ENCODE peak calls at places on chromosomes 6 and 20, in four cellular contexts. S is occipital lobe; Y is stimulated activated CD4-positive, alpha-beta T cell treated with anti-CD3 and anti-CD28 coated beads, Interleukin-12 subunit alpha, Interleukin-12 subunit beta, amount 100 ng/mL, for 4 hours; M is heart right ventricle. C is an unnamed sample.

GRCh38 chr6:35728663-35729348 is 8.0 kb upstream of the ARMC12 start:
- DNase-seq in S (no peak), Y (no peak), M (peak), C (peak)

GRCh38 chr6:2259002-2259494 is 13.6 kb upstream of the GMDS start:
- DNase-seq in S (no peak), Y (no peak), M (no peak), C (no peak)

GRCh38 chr6:108145639-108146038 is 20.2 kb upstream of the NR2E1 start:
- DNase-seq in S (no peak), Y (no peak), M (no peak), C (no peak)

GRCh38 chr6:74598473-74599393 is 607.1 kb downstream of the COL12A1 start:
- DNase-seq in S (no peak), Y (no peak), M (no peak), C (no peak)

GRCh38 chr6:27893059-27893835 is 18.9 kb downstream of the OR2B2 start:
- DNase-seq in S (peak), Y (peak), M (peak), C (peak)

GRCh38 chr6:80382796-80383195 is 276.3 kb downstream of the BCKDHB start:
- DNase-seq in S (no peak), Y (no peak), M (no peak), C (no peak)

GRCh38 chr6:34315780-34316179 is 67.0 kb upstream of the SMIM29 start:
- DNase-seq in S (no peak), Y (no peak), M (no peak), C (no peak)

GRCh38 chr6:1672379-1672778 is 62.7 kb downstream of the FOXC1 start:
- DNase-seq in S (no peak), Y (no peak), M (no peak), C (no peak)

GRCh38 chr20:62252342-62252966 is 14.1 kb downstream of the OSBPL2 start:
- DNase-seq in S (no peak), Y (no peak), M (no peak), C (no peak)

GRCh38 chr6:30066577-30067459 is at the start of gene PPP1R11:
- DNase-seq in S (peak), Y (peak), M (peak), C (peak)

GRCh38 chr6:34176261-34177031 is 30.6 kb upstream of the GRM4 start:
- DNase-seq in S (no peak), Y (no peak), M (no peak), C (no peak)

GRCh38 chr6:142833054-142833453 is 111.9 kb downstream of the HIVEP2 start:
- DNase-seq in S (no peak), Y (no peak), M (no peak), C (no peak)

C was measured in lower leg skin.